ENCODE peak calls at places on chromosome 20, in ten cellular contexts. W, S, M, X, V, K, H, R, L and N are unnamed samples.
A peak's percentile ranks its signal among the peaks of the same experiment; 100 is the strongest.

GRCh38 chr20:38092260-38092857 is 58.8 kb downstream of the RPRD1B start:
- DNase-seq in L (no peak), V (no peak), R (no peak), W (peak; percentile 65), H (no peak), M (no peak), S (no peak), K (no peak), X (no peak), N (no peak)

GRCh38 chr20:34410331-34410730 is 47.3 kb downstream of the ITCH start:
- DNase-seq in L (no peak), V (no peak), X (no peak), M (no peak), H (no peak), K (no peak), R (no peak), S (no peak), W (peak; percentile 81), N (no peak)

GRCh38 chr20:54366669-54367068 is 108.7 kb upstream of the DOK5 start:
- DNase-seq in K (no peak), W (no peak), M (no peak), V (no peak), R (no peak), L (no peak), H (no peak), X (no peak), S (no peak), N (no peak)

GRCh38 chr20:19992996-19993908 is 23.9 kb upstream of the NAA20 start:
- DNase-seq in S (peak; percentile 93), H (peak; percentile 65), K (no peak), M (no peak), R (no peak), V (peak; percentile 98), L (no peak), X (no peak), W (peak; percentile 87), N (peak; percentile 98)

GRCh38 chr20:23127506-23128279 is 41.6 kb upstream of the CD93 start:
- DNase-seq in M (no peak), H (no peak), W (no peak), L (no peak), X (no peak), S (no peak), K (no peak), V (no peak), R (no peak), N (no peak)

GRCh38 chr20:33791959-33792597 is 19.1 kb upstream of the CHMP4B start:
- DNase-seq in S (peak; percentile 60), K (peak; percentile 24), L (peak; percentile 63), X (peak; percentile 64), H (no peak), W (peak; percentile 72), V (peak; percentile 41), M (no peak), R (peak; percentile 46), N (peak; percentile 67)

GRCh38 chr20:13158339-13158738 is 62.7 kb upstream of the ISM1 start:
- DNase-seq in R (no peak), W (no peak), M (peak; percentile 22), S (no peak), K (no peak), X (no peak), L (no peak), V (no peak), H (no peak), N (no peak)

GRCh38 chr20:21376631-21377030 is 20.7 kb downstream of the NKX2-4 start:
- DNase-seq in K (no peak), H (no peak), X (no peak), M (no peak), R (no peak), S (no peak), V (no peak), W (no peak), L (no peak), N (no peak)

GRCh38 chr20:2326046-2326445 is 30.2 kb downstream of the TGM3 start:
- DNase-seq in H (no peak), W (no peak), S (no peak), V (no peak), K (no peak), X (no peak), R (no peak), M (no peak), L (no peak), N (no peak)

GRCh38 chr20:38894091-38894847 is 31.9 kb upstream of the FAM83D start:
- DNase-seq in W (peak; percentile 49), M (no peak), S (no peak), X (no peak), V (no peak), K (no peak), H (no peak), R (no peak), L (no peak), N (no peak)

GRCh38 chr20:37640600-37641561 is 52.9 kb upstream of the CTNNBL1 start:
- DNase-seq in M (no peak), R (no peak), V (peak; percentile 29), H (no peak), L (no peak), K (no peak), S (peak; percentile 68), W (peak; percentile 45), X (no peak), N (no peak)

GRCh38 chr20:46962452-46963195 is 68.0 kb downstream of the EYA2 start:
- DNase-seq in H (no peak), K (no peak), V (no peak), W (no peak), X (no peak), L (no peak), R (no peak), S (peak; percentile 29), M (no peak), N (peak; percentile 54)

GRCh38 chr20:56689318-56689717 is 60.2 kb downstream of the TFAP2C start:
- DNase-seq in M (no peak), X (no peak), H (no peak), W (peak; percentile 84), R (no peak), L (no peak), K (no peak), S (peak; percentile 75), V (peak; percentile 83), N (peak; percentile 90)

GRCh38 chr20:4482378-4482777 is 239.3 kb upstream of the PRND start:
- DNase-seq in S (no peak), W (no peak), L (no peak), V (no peak), R (no peak), X (no peak), M (no peak), H (no peak), K (no peak), N (no peak)

GRCh38 chr20:31568773-31569162 is 36.3 kb upstream of the ID1 start:
- DNase-seq in R (no peak), L (no peak), K (no peak), M (no peak), W (no peak), H (no peak), V (no peak), X (no peak), S (no peak), N (peak; percentile 55)

GRCh38 chr20:25378189-25378883 is 12.3 kb downstream of the ABHD12 start:
- DNase-seq in S (no peak), M (no peak), K (no peak), H (no peak), X (no peak), W (no peak), R (no peak), V (no peak), L (no peak), N (no peak)

GRCh38 chr20:25062841-25063240 is 4.9 kb upstream of the ACSS1 start:
- DNase-seq in S (no peak), X (no peak), L (no peak), R (no peak), H (no peak), W (no peak), M (no peak), V (no peak), K (no peak), N (no peak)

GRCh38 chr20:17345321-17345720 is 118.5 kb downstream of the PCSK2 start:
- DNase-seq in L (no peak), H (no peak), V (no peak), S (no peak), X (no peak), W (peak; percentile 1), K (no peak), M (no peak), R (no peak), N (peak; percentile 19)

GRCh38 chr20:62451156-62451767 is 23.9 kb upstream of the RBBP8NL start:
- DNase-seq in V (no peak), W (no peak), S (no peak), X (no peak), K (no peak), L (no peak), R (no peak), M (no peak), H (no peak), N (no peak)

GRCh38 chr20:35849726-35850125 is 77.9 kb downstream of the PHF20 start:
- DNase-seq in V (no peak), K (no peak), W (no peak), S (no peak), H (no peak), R (no peak), X (no peak), L (no peak), M (peak; percentile 23), N (no peak)

GRCh38 chr20:1761116-1761515 is 103.5 kb upstream of the SIRPG start:
- DNase-seq in H (peak; percentile 42), M (no peak), V (peak; percentile 81), K (no peak), R (no peak), S (peak; percentile 76), X (no peak), L (no peak), W (peak; percentile 93), N (no peak)

GRCh38 chr20:35207950-35208611 is 18.4 kb upstream of the MMP24 start:
- DNase-seq in X (peak; percentile 67), L (peak; percentile 73), R (peak; percentile 78), V (peak; percentile 88), M (peak; percentile 86), W (peak; percentile 84), S (peak; percentile 68), K (peak; percentile 53), H (peak; percentile 61), N (peak; percentile 79)

GRCh38 chr20:61262036-61262435 is 10.0 kb downstream of the CDH4 start:
- DNase-seq in H (no peak), X (no peak), K (no peak), L (no peak), V (no peak), R (no peak), W (no peak), M (no peak), S (no peak), N (no peak)

GRCh38 chr20:46251211-46251673 is 57.1 kb downstream of the CDH22 start:
- DNase-seq in X (peak; percentile 21), V (no peak), W (no peak), S (no peak), H (no peak), L (no peak), M (no peak), R (no peak), K (no peak), N (no peak)

GRCh38 chr20:62755817-62756724 is 40.2 kb upstream of the MRGBP start:
- DNase-seq in X (no peak), L (no peak), H (no peak), W (no peak), M (no peak), R (no peak), S (no peak), K (no peak), V (no peak), N (no peak)

GRCh38 chr20:53828673-53829085 is 235.0 kb upstream of the ZNF217 start:
- DNase-seq in M (peak; percentile 48), W (peak; percentile 96), V (peak; percentile 92), K (no peak), H (peak; percentile 79), L (no peak), R (no peak), S (peak; percentile 89), X (no peak), N (peak; percentile 83)

GRCh38 chr20:37336369-37337207 is 9.4 kb upstream of the SRC start:
- DNase-seq in S (peak; percentile 51), V (peak; percentile 27), R (no peak), M (no peak), W (peak; percentile 41), L (no peak), K (no peak), H (no peak), X (no peak), N (peak; percentile 93)

GRCh38 chr20:21936720-21937380 is 231.4 kb downstream of the PAX1 start:
- DNase-seq in V (no peak), H (no peak), K (no peak), W (peak; percentile 23), S (peak; percentile 15), X (no peak), R (no peak), M (no peak), L (peak; percentile 47), N (peak; percentile 58)